ENCODE peak calls at places on chromosomes 6 and 20, in seven cellular contexts. One of them, this sample, is unnamed.

GRCh38 chr6:153392156-153392555 is 261.1 kb upstream of the RGS17 start:
- DNase-seq in PC-3: no peak
- DNase-seq in activated naive CD8-positive, alpha-beta T cell treated with anti-CD3 and anti-CD28 coated beads, Interleukin-2, amount 50 U/mL, for 24 hours: no peak
- DNase-seq in bronchial epithelial cell: peak
- DNase-seq in EH: no peak
- DNase-seq in substantia nigra: no peak
- DNase-seq in cardiac muscle cell: no peak
- DNase-seq in this sample: no peak

GRCh38 chr6:30159988-30160387 is 1.0 kb downstream of the TRIM10 start:
- DNase-seq in PC-3: no peak
- DNase-seq in activated naive CD8-positive, alpha-beta T cell treated with anti-CD3 and anti-CD28 coated beads, Interleukin-2, amount 50 U/mL, for 24 hours: no peak
- DNase-seq in bronchial epithelial cell: no peak
- DNase-seq in EH: no peak
- DNase-seq in substantia nigra: no peak
- DNase-seq in cardiac muscle cell: no peak
- DNase-seq in this sample: no peak

GRCh38 chr20:62927128-62927705 is 912 bp upstream of the DIDO1 start:
- DNase-seq in PC-3: no peak
- DNase-seq in activated naive CD8-positive, alpha-beta T cell treated with anti-CD3 and anti-CD28 coated beads, Interleukin-2, amount 50 U/mL, for 24 hours: no peak
- DNase-seq in bronchial epithelial cell: no peak
- DNase-seq in EH: no peak
- DNase-seq in substantia nigra: no peak
- DNase-seq in cardiac muscle cell: no peak
- DNase-seq in this sample: no peak

GRCh38 chr20:32062776-32063170 is 10.7 kb downstream of the HCK start:
- DNase-seq in PC-3: no peak
- DNase-seq in activated naive CD8-positive, alpha-beta T cell treated with anti-CD3 and anti-CD28 coated beads, Interleukin-2, amount 50 U/mL, for 24 hours: peak
- DNase-seq in bronchial epithelial cell: no peak
- DNase-seq in EH: no peak
- DNase-seq in substantia nigra: peak
- DNase-seq in cardiac muscle cell: no peak
- DNase-seq in this sample: peak

GRCh38 chr6:147322299-147323162 is 118.3 kb downstream of the STXBP5 start:
- DNase-seq in PC-3: no peak
- DNase-seq in activated naive CD8-positive, alpha-beta T cell treated with anti-CD3 and anti-CD28 coated beads, Interleukin-2, amount 50 U/mL, for 24 hours: peak
- DNase-seq in bronchial epithelial cell: peak
- DNase-seq in EH: peak
- DNase-seq in substantia nigra: no peak
- DNase-seq in cardiac muscle cell: peak
- DNase-seq in this sample: peak

GRCh38 chr6:17098538-17098937 is 3.3 kb upstream of the STMND1 start:
- DNase-seq in PC-3: peak
- DNase-seq in activated naive CD8-positive, alpha-beta T cell treated with anti-CD3 and anti-CD28 coated beads, Interleukin-2, amount 50 U/mL, for 24 hours: no peak
- DNase-seq in bronchial epithelial cell: peak
- DNase-seq in EH: peak
- DNase-seq in substantia nigra: no peak
- DNase-seq in cardiac muscle cell: peak
- DNase-seq in this sample: no peak

GRCh38 chr6:134132494-134133141 is 80.2 kb upstream of the SLC2A12 start:
- DNase-seq in PC-3: no peak
- DNase-seq in activated naive CD8-positive, alpha-beta T cell treated with anti-CD3 and anti-CD28 coated beads, Interleukin-2, amount 50 U/mL, for 24 hours: no peak
- DNase-seq in bronchial epithelial cell: no peak
- DNase-seq in EH: peak
- DNase-seq in substantia nigra: no peak
- DNase-seq in cardiac muscle cell: peak
- DNase-seq in this sample: no peak

GRCh38 chr6:19812512-19813119 is 24.6 kb upstream of the ID4 start:
- DNase-seq in PC-3: peak
- DNase-seq in activated naive CD8-positive, alpha-beta T cell treated with anti-CD3 and anti-CD28 coated beads, Interleukin-2, amount 50 U/mL, for 24 hours: no peak
- DNase-seq in bronchial epithelial cell: peak
- DNase-seq in EH: peak
- DNase-seq in substantia nigra: no peak
- DNase-seq in cardiac muscle cell: peak
- DNase-seq in this sample: no peak

GRCh38 chr6:131331146-131331545 is 195.9 kb downstream of the AKAP7 start:
- DNase-seq in PC-3: no peak
- DNase-seq in activated naive CD8-positive, alpha-beta T cell treated with anti-CD3 and anti-CD28 coated beads, Interleukin-2, amount 50 U/mL, for 24 hours: no peak
- DNase-seq in bronchial epithelial cell: no peak
- DNase-seq in EH: no peak
- DNase-seq in substantia nigra: no peak
- DNase-seq in cardiac muscle cell: no peak
- DNase-seq in this sample: no peak

GRCh38 chr6:30555428-30556005 is 772 bp downstream of the GNL1 start:
- DNase-seq in PC-3: no peak
- DNase-seq in activated naive CD8-positive, alpha-beta T cell treated with anti-CD3 and anti-CD28 coated beads, Interleukin-2, amount 50 U/mL, for 24 hours: no peak
- DNase-seq in bronchial epithelial cell: no peak
- DNase-seq in EH: peak
- DNase-seq in substantia nigra: no peak
- DNase-seq in cardiac muscle cell: peak
- DNase-seq in this sample: no peak

GRCh38 chr6:108644252-108644651 is 83.5 kb downstream of the FOXO3 start:
- DNase-seq in PC-3: no peak
- DNase-seq in activated naive CD8-positive, alpha-beta T cell treated with anti-CD3 and anti-CD28 coated beads, Interleukin-2, amount 50 U/mL, for 24 hours: no peak
- DNase-seq in bronchial epithelial cell: no peak
- DNase-seq in EH: no peak
- DNase-seq in substantia nigra: no peak
- DNase-seq in cardiac muscle cell: peak
- DNase-seq in this sample: no peak

GRCh38 chr6:167495506-167496391 is 170.9 kb downstream of the TTLL2 start:
- DNase-seq in PC-3: no peak
- DNase-seq in activated naive CD8-positive, alpha-beta T cell treated with anti-CD3 and anti-CD28 coated beads, Interleukin-2, amount 50 U/mL, for 24 hours: no peak
- DNase-seq in bronchial epithelial cell: no peak
- DNase-seq in EH: no peak
- DNase-seq in substantia nigra: peak
- DNase-seq in cardiac muscle cell: no peak
- DNase-seq in this sample: no peak

GRCh38 chr20:34439168-34439567 is 76.1 kb downstream of the ITCH start:
- DNase-seq in PC-3: no peak
- DNase-seq in activated naive CD8-positive, alpha-beta T cell treated with anti-CD3 and anti-CD28 coated beads, Interleukin-2, amount 50 U/mL, for 24 hours: no peak
- DNase-seq in bronchial epithelial cell: no peak
- DNase-seq in EH: no peak
- DNase-seq in substantia nigra: no peak
- DNase-seq in cardiac muscle cell: no peak
- DNase-seq in this sample: no peak

GRCh38 chr6:13671742-13672141 is 39.9 kb downstream of the RANBP9 start:
- DNase-seq in PC-3: no peak
- DNase-seq in activated naive CD8-positive, alpha-beta T cell treated with anti-CD3 and anti-CD28 coated beads, Interleukin-2, amount 50 U/mL, for 24 hours: no peak
- DNase-seq in bronchial epithelial cell: no peak
- DNase-seq in EH: no peak
- DNase-seq in substantia nigra: no peak
- DNase-seq in cardiac muscle cell: no peak
- DNase-seq in this sample: no peak

GRCh38 chr6:137641474-137642077 is 147.4 kb upstream of the OLIG3 start:
- DNase-seq in PC-3: peak
- DNase-seq in activated naive CD8-positive, alpha-beta T cell treated with anti-CD3 and anti-CD28 coated beads, Interleukin-2, amount 50 U/mL, for 24 hours: peak
- DNase-seq in bronchial epithelial cell: peak
- DNase-seq in EH: peak
- DNase-seq in substantia nigra: peak
- DNase-seq in cardiac muscle cell: peak
- DNase-seq in this sample: peak

GRCh38 chr6:4794140-4794707 is 18.0 kb downstream of the CDYL start:
- DNase-seq in PC-3: no peak
- DNase-seq in activated naive CD8-positive, alpha-beta T cell treated with anti-CD3 and anti-CD28 coated beads, Interleukin-2, amount 50 U/mL, for 24 hours: no peak
- DNase-seq in bronchial epithelial cell: no peak
- DNase-seq in EH: no peak
- DNase-seq in substantia nigra: no peak
- DNase-seq in cardiac muscle cell: peak
- DNase-seq in this sample: no peak

GRCh38 chr6:80969439-80969838 is 783.0 kb downstream of the TENT5A start:
- DNase-seq in PC-3: no peak
- DNase-seq in activated naive CD8-positive, alpha-beta T cell treated with anti-CD3 and anti-CD28 coated beads, Interleukin-2, amount 50 U/mL, for 24 hours: no peak
- DNase-seq in bronchial epithelial cell: peak
- DNase-seq in EH: peak
- DNase-seq in substantia nigra: no peak
- DNase-seq in cardiac muscle cell: no peak
- DNase-seq in this sample: no peak